ENCODE peak calls at places on chromosomes 16 and 17, in six cellular contexts. Y, L, T, F, K and Q are unnamed samples.

GRCh38 chr16:87681990-87682570 is 79.8 kb downstream of the JPH3 start:
- DNase-seq in K (no peak), T (peak; percentile 31), L (no peak), Y (no peak), F (no peak), Q (peak; percentile 72)

GRCh38 chr16:74626741-74627416 is 20.0 kb upstream of the GLG1 start:
- DNase-seq in L (no peak), F (no peak), Y (no peak), T (no peak), K (no peak), Q (no peak)

GRCh38 chr17:35372846-35373531 is 432 bp downstream of the SLFN11 start:
- DNase-seq in K (peak; percentile 23), F (peak; percentile 53), L (no peak), Y (peak; percentile 16), T (no peak), Q (no peak)

GRCh38 chr16:70644763-70645597 is 1.4 kb upstream of the IL34 start:
- DNase-seq in T (no peak), Y (no peak), K (no peak), L (no peak), F (no peak), Q (no peak)

GRCh38 chr16:15521758-15522509 is 87.5 kb downstream of the BMERB1 start:
- DNase-seq in K (no peak), T (no peak), L (peak; percentile 69), F (no peak), Y (peak; percentile 20), Q (peak; percentile 49)

GRCh38 chr17:18225562-18226283 is at the start of gene LLGL1:
- DNase-seq in T (no peak), K (no peak), F (no peak), Y (no peak), L (no peak), Q (no peak)

GRCh38 chr16:25126820-25127232 is 15.3 kb downstream of the LCMT1 start:
- DNase-seq in L (peak; percentile 50), K (peak; percentile 43), Y (no peak), T (peak; percentile 71), F (no peak), Q (peak; percentile 77)

GRCh38 chr17:71635187-71635586 is 485.6 kb upstream of the SOX9 start:
- DNase-seq in L (no peak), T (no peak), Y (no peak), F (no peak), K (no peak), Q (no peak)

GRCh38 chr16:85641776-85642176 is 28.7 kb downstream of the GSE1 start:
- DNase-seq in F (no peak), T (no peak), L (no peak), K (peak; percentile 89), Y (peak; percentile 52), Q (peak; percentile 56)

GRCh38 chr16:30113031-30113710 is at the start of gene GDPD3:
- DNase-seq in Y (peak; percentile 56), K (no peak), F (no peak), T (no peak), L (no peak), Q (no peak)

GRCh38 chr16:84356591-84357116 is 11.7 kb upstream of the ATP2C2 start:
- DNase-seq in L (no peak), F (no peak), T (no peak), Y (no peak), K (no peak), Q (no peak)

GRCh38 chr17:249236-249993 is 68.0 kb upstream of the DOC2B start:
- DNase-seq in K (no peak), Y (peak; percentile 6), L (peak; percentile 5), T (no peak), F (peak; percentile 52), Q (no peak)

GRCh38 chr16:75340715-75341500 is 89.5 kb upstream of the BCAR1 start:
- DNase-seq in F (no peak), Y (no peak), T (no peak), L (no peak), K (no peak), Q (peak; percentile 48)

GRCh38 chr17:2780931-2781454 is 15.2 kb upstream of the RAP1GAP2 start:
- DNase-seq in Y (no peak), L (no peak), F (no peak), T (no peak), K (no peak), Q (no peak)

GRCh38 chr17:60529806-60530205 is 3.8 kb upstream of the APPBP2 start:
- DNase-seq in K (no peak), T (no peak), F (no peak), Y (no peak), L (no peak), Q (no peak)

GRCh38 chr16:30528799-30529457 is 2.6 kb upstream of the ZNF768 start:
- DNase-seq in L (no peak), Y (no peak), T (no peak), K (no peak), F (no peak), Q (no peak)

GRCh38 chr16:3589441-3589921 is 12.3 kb upstream of the NLRC3 start:
- DNase-seq in Y (no peak), K (no peak), F (peak; percentile 60), L (no peak), T (no peak), Q (no peak)

GRCh38 chr16:87062569-87063442 is 254.4 kb downstream of the C16orf95 start:
- DNase-seq in L (no peak), Y (peak; percentile 74), K (peak; percentile 78), F (no peak), T (no peak), Q (peak; percentile 58)

GRCh38 chr17:50095626-50096037 is 481 bp downstream of the PDK2 start:
- DNase-seq in F (no peak), K (peak; percentile 30), T (no peak), Y (no peak), L (peak; percentile 46), Q (no peak)

GRCh38 chr16:87254734-87255133 is 62.5 kb downstream of the C16orf95 start:
- DNase-seq in L (no peak), Y (no peak), T (no peak), K (no peak), F (no peak), Q (no peak)

GRCh38 chr16:582218-582613 is 7.7 kb upstream of the RAB40C start:
- DNase-seq in T (no peak), F (no peak), L (no peak), Y (no peak), K (no peak), Q (no peak)

GRCh38 chr16:47507701-47508100 is 46.6 kb downstream of the PHKB start:
- DNase-seq in K (no peak), Y (no peak), F (no peak), T (no peak), L (no peak), Q (no peak)

DNA sequence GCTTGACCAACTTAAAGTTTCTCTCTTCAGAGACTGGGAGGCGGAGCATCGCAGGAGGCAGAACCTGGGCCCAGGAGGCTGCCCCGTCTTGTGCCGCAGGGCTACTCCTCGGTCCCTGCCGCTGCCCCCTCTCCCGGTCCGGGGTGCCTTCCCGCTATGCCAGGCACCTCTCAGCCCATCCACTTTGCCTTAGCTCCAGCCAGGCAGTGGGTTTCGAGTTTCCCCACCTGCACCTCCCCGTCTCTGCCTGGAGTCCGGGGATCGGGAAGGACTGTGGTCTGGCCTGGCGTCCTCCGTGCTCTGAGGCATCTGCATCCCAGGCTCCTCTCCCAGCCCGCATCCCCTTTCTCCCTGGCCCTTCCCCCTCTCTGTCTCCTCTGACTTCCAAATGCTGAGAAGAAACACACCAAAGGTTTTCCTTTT is 26.7 kb upstream of the PIK3R6 start:
- DNase-seq in L (no peak), K (no peak), F (no peak), Y (no peak), T (no peak), Q (no peak)
- H3K4me3 ChIP-seq in L (no peak overlapping the region), K (no peak overlapping the region), F (no peak overlapping the region), Y (peak overlapping the region; percentile 29), T (no peak overlapping the region), Q (peak overlapping the region; percentile 26)

DNA sequence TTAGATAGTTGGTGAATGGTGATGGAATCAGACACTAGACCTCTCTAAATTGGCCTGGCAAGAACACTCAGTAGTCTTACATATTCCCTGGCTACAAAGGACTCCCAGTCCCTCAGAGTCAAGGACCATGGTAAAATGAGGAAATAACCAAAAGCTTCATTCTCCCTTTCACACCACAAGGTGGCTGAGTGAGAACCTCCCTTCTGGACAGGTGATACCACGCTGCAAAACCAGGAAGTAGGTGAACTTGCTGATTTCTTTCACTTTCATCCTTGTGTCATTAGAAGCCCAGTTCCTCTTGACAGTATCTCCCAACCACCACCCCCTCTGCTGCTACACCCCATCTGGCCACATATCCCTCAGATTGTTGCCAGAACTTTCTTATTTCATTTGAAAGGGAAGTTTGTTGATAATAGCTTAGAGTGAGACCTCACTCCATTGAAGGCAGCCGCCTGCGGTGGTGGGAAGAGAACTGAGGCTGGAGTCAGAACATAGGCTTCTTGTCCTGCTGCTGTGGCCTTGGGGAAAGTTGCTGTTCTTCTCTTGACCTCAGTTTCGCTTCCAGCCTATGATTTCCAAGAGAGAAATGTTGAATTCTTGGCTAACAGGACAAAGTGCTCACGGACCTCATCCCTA is 290.6 kb upstream of the CCL2 start:
- DNase-seq in K (no peak), F (no peak), T (no peak), L (no peak), Y (no peak), Q (no peak)
- TF ChIP-seq CTCF in K (peak; percentile 12), F (no peak), T (no peak), L (no peak), Y (no peak), Q (no peak)

GRCh38 chr16:2121853-2122252 is 13.8 kb downstream of the PKD1 start:
- DNase-seq in Y (peak; percentile 62), K (no peak), L (peak; percentile 53), T (no peak), F (no peak), Q (no peak)
- H3K4me3 ChIP-seq in Y (peak overlapping the region; percentile 65), K (no peak overlapping the region), L (peak overlapping the region; percentile 29), T (no peak overlapping the region), F (no peak overlapping the region), Q (peak overlapping the region; percentile 7)

GRCh38 chr17:57955183-57955952 is at the start of gene CUEDC1:
- DNase-seq in K (peak; percentile 82), L (peak; percentile 77), Y (peak; percentile 87), T (no peak), F (peak; percentile 89), Q (peak; percentile 64)
- TF ChIP-seq CTCF in K (peak; percentile 68), L (peak; percentile 72), Y (peak; percentile 67), T (peak; percentile 31), F (peak; percentile 34), Q (peak; percentile 29)

DNA sequence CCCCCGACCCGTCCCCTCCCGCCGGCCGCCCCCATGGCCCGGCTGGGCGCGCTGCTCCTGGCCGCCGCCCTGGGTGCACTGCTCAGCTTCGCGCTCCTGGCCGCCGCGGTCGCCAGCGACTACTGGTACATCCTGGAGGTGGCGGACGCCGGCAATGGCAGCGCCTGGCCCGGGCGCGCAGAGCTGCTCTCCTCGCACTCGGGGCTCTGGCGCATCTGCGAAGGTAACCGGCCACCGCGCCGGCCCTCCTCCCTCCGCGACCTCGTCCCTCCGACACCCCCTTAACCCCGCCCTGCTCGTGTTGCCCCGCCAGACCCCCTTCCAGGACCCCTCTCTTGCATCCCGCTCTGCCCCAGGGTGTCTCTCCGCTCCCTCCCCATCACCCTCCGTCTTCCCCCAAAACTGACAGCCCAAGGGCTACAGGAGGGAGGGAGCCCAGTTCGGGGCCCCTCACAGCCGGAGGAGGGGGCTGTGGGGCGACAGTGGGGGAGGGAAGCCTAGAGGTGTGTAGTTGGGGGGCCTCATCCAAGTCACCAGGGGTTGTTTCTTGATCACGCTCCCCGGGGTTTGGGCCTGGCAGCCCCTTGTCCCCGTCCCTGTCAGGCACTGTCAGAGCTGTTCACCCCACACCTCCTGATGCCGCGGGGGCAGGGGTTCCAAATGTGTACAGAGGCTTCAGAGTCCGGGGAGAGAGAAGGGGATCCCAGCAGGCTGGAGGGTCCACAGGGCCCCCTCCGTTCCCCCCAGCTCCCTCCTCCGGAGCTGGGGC is 744 bp downstream of the TMEM235 start:
- DNase-seq in T (no peak), Y (no peak), F (no peak), L (no peak), K (no peak), Q (no peak)
- H3K4me3 ChIP-seq in T (no peak overlapping the region), Y (no peak overlapping the region), F (no peak overlapping the region), L (no peak overlapping the region), K (no peak overlapping the region), Q (no peak overlapping the region)